ENCODE peak calls at places on chromosomes 5 and 9, in seven cellular contexts. C is GM10248; Z is CD8-positive, alpha-beta T cell; I is omental fat pad; P is lung; U is MCF 10A; K is mucosa of descending colon. A is an unnamed sample.
A peak's percentile ranks its signal among the peaks of the same experiment; 100 is the strongest.

GRCh38 chr9:96048116-96048953 is 172.8 kb downstream of the ERCC6L2 start:
- DNase-seq in U (no peak), P (no peak), Z (no peak), I (no peak), K (no peak), C (no peak), A (peak; percentile 56)

GRCh38 chr5:146047396-146047795 is 58.0 kb downstream of the PLAC8L1 start:
- DNase-seq in P (no peak), K (peak; percentile 78), I (no peak), U (no peak), Z (no peak), C (no peak), A (peak; percentile 79)

GRCh38 chr5:53008751-53009150 is 19.6 kb downstream of the ITGA2 start:
- DNase-seq in Z (no peak), I (no peak), P (no peak), K (no peak), U (peak; percentile 76), C (peak; percentile 41), A (no peak)

GRCh38 chr9:93674580-93675335 is 98.4 kb downstream of the PHF2 start:
- DNase-seq in C (no peak), U (no peak), Z (no peak), P (no peak), I (no peak), K (peak; percentile 25), A (peak; percentile 1)

GRCh38 chr9:124760719-124761118 is 10.4 kb downstream of the NR6A1 start:
- DNase-seq in C (no peak), Z (no peak), U (no peak), K (no peak), I (no peak), P (no peak), A (no peak)

GRCh38 chr5:72947523-72947922 is 8.3 kb upstream of the FCHO2 start:
- DNase-seq in Z (no peak), C (no peak), I (no peak), U (no peak), P (no peak), K (no peak), A (peak; percentile 26)

GRCh38 chr9:129319938-129320481 is 141.9 kb upstream of the IER5L start:
- DNase-seq in C (no peak), P (no peak), I (peak; percentile 20), Z (no peak), K (no peak), U (no peak), A (peak; percentile 55)

GRCh38 chr5:159056201-159056600 is 43.5 kb downstream of the EBF1 start:
- DNase-seq in C (no peak), U (no peak), K (no peak), Z (no peak), I (no peak), P (no peak), A (no peak)

DNA sequence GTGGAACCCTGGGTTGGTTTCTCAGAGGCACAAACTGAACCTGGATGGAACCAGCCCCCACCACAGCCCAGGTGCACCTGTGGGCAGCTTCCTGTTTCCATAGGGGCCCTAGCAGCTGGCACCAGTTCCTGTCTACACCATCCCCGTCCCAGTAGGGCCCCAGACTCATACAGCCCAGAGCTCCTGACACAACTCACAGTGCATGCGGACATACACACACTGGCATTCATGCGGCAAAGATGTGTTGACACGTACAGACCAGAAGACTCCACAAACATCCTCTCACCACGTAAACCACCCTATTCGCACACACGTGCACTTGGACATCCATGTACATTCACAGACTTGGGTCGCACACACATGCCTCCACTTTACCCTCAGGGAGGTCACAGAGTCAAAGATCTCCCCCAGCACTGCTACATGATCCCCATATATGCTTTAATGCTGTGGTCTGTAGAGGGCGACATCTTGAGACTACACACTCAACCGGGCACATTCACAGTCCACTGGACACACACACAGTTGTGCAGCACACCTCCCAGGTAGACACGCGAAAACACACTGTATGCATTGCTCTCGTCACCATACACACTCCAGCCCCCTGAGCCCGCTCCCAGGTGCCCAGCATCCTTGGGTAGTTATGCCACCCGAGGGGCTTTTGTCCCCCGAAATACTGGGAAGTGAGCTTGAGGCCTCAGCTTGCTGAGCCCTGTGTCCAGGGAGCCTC is 22.4 kb downstream of the CXXC5 start:
- DNase-seq in Z (no peak), I (no peak), U (no peak), P (no peak), C (peak; percentile 74), K (peak; percentile 80), A (no peak)
- TF ChIP-seq CTCF in Z (peak; percentile 28), I (no peak), U (peak; percentile 20), P (no peak), C (peak; percentile 45), K (no peak), A (no peak)

DNA sequence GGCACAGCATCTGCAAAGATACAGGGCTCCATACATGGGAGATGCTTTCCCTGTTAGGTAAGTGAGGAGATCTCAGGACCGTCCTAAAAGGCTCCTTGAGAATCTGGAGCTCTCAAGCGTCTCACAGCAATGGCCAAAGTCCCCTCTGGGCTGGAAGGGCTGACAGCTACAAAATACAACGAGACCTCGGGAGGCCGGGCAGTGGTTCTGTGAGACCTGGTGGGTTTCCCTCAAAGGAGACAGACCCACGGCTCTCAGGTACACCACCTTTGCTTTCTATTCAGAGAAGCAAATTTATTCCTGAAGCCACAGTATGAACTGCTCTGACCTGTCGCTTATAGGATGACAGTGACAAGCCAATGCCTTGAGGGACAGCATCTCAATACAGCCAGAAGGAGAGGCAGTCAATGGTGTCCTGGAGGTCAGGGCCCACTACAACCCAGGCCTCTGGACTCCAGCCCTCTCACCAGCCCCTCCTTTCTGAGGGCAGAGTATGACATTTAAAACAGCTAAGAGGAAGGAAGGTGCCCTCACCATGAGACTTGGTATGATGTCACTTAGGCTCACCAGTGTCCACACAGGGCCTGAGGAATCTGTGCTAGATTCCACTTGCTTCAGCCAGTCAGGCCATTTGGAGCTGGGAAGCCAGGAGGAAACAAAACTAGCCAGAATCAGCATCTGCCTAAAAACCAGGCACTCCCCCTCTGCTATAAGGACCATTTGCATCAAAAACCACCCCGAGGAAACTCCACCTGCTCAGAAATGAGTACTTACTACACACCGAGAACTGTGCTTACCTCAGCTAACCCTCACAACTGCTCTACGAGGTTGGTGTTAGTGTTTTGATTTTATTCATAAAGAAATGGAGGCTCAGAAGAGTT is 86.5 kb upstream of the FSTL4 start:
- DNase-seq in K (no peak), P (no peak), I (no peak), U (no peak), Z (no peak), C (peak; percentile 51), A (no peak)
- TF ChIP-seq CTCF in K (no peak), P (no peak), I (no peak), U (no peak), Z (no peak), C (no peak), A (no peak)

DNA sequence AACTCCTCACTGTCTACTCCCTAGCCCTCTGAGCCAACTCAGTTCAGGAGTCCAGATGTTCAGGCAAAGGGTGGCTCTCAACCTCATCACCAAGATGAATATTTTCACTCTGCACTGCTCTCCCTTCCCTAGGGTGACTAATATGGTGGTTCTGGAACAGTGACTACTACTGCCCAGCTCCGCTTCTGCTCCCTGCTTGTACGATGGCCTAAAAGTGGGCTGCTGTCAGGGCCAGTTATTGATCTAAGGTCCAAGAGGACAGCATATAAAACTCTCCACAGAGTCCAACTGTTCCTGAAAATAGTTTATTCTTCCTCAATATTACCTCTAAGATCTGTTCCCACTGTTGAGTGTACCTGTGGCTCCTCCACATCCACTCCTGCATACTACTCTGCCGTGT is 263.3 kb upstream of the SLC30A5 start:
- DNase-seq in C (no peak), I (no peak), U (no peak), K (no peak), Z (no peak), P (no peak), A (no peak)
- TF ChIP-seq CTCF in C (no peak), I (no peak), U (no peak), K (no peak), Z (no peak), P (no peak), A (no peak)

GRCh38 chr9:121825481-121825830 is 174.0 kb downstream of the DAB2IP start:
- DNase-seq in I (no peak), P (no peak), C (no peak), U (no peak), Z (no peak), K (no peak), A (no peak)

GRCh38 chr9:121823451-121824169 is 172.2 kb downstream of the DAB2IP start:
- DNase-seq in U (no peak), I (no peak), C (no peak), K (no peak), Z (no peak), P (no peak), A (no peak)

GRCh38 chr9:121822093-121823085 is 171.0 kb downstream of the DAB2IP start:
- DNase-seq in P (no peak), Z (no peak), U (no peak), K (no peak), I (no peak), C (no peak), A (no peak)

GRCh38 chr9:121826711-121827110 is 175.3 kb downstream of the DAB2IP start:
- DNase-seq in K (no peak), I (no peak), P (no peak), Z (no peak), U (no peak), C (no peak), A (no peak)

DNA sequence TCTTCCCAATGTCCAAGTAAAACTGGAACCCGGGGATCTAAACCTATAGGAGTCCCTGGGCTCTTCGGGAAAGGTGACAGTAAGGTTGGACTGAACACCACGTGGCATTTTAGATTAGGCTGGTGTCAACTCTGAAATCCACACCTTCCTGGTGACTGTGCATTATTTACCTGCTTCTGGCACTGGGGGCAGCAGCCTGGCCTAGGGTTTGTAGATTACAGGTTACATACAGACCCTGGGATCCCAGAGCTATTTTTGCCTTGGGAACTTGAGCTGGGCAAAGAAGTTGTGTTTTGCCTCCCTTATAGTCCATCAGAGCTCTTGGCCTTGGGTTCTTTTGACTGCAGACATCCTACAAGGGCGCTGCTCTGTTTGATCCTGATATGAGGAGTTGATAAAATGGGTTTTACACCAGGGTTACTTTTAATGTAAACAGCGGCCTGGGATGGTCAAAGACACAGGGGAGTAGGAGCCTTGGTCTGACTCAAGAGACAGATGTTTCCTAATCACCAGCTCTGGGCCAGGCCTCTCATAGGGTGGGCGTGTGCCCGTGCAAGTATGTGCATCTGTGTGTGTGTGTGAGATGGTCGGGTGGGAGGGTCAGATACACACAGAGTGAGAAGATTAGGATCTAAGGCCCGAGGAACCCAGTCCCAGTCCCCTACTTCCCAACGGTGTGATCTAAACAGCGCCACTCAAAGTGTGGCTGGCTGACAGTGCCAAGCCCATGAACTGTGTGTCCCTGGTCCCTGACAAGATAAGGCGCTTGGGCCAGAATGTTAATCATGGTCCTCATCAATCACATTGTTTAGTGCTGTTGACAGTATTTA is 173.4 kb downstream of the DAB2IP start:
- DNase-seq in C (no peak), I (no peak), P (no peak), U (no peak), Z (no peak), K (no peak), A (no peak)
- TF ChIP-seq CTCF in C (no peak), I (no peak), P (no peak), U (no peak), Z (no peak), K (no peak), A (no peak)

DNA sequence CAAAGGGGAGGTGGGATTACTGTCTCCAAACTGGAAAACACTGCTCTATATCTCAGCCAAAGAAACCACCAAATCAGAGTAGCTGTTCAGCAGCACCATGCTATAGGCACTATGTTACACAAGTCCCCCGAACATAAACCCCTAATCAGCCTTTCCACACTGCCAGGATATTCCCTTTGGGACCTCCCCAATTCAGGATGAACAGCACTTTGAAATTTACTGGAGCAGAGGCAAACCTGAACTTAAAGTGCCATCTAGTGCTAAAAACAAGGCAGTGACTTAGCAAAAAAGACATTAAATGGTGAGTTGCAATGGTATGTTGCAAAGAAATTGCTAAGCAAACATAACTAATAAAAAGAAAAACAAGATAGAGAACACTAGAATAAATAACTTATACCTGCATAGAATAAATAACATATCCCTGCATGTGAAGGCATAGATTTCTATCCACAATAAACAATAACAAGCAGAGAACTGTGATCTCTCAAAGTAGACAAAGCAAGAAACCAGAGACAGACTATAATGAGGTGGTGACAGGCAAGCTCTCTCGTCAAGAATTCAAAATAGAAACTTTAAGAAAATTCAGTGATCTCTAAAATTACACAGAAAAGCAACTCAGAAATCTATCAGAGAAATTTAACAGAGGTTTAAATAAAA is 584.4 kb upstream of the ACO1 start:
- DNase-seq in C (no peak), K (no peak), I (no peak), Z (no peak), P (no peak), U (peak; percentile 53), A (no peak)
- TF ChIP-seq CTCF in C (peak; percentile 57), K (no peak), I (no peak), Z (peak; percentile 50), P (peak; percentile 60), U (peak; percentile 72), A (no peak)